ENCODE peak calls at places on chromosomes 12 and 14, in six cellular contexts. P is fibroblast of mammary gland, F is kidney glomerular epithelial cell, U is IMR-90, M is A549, Q is astrocyte. A is an unnamed sample.

GRCh38 chr12:116594325-116595038 is 35.3 kb downstream of the MAP1LC3B2 start:
- DNase-seq in M (no peak), F (no peak), Q (no peak), U (no peak), P (no peak), A (no peak)

GRCh38 chr12:103877934-103878510 is 37.0 kb upstream of the NT5DC3 start:
- DNase-seq in Q (peak), M (peak), U (peak), F (peak), P (peak), A (peak)

GRCh38 chr12:12715459-12716150 is 1.6 kb upstream of the CDKN1B start:
- DNase-seq in P (no peak), M (no peak), Q (peak), U (no peak), F (no peak), A (no peak)

GRCh38 chr14:80770114-80770917 is 171.2 kb downstream of the CEP128 start:
- DNase-seq in M (no peak), Q (no peak), P (peak), U (peak), F (no peak), A (peak)

GRCh38 chr14:55877942-55878341 is 240.3 kb upstream of the PELI2 start:
- DNase-seq in U (peak), M (no peak), F (no peak), Q (peak), P (peak), A (peak)

GRCh38 chr14:53055003-53055402 is 98.1 kb downstream of the DDHD1 start:
- DNase-seq in P (peak), Q (peak), U (peak), M (peak), F (peak), A (peak)

GRCh38 chr14:99540196-99541032 is 59.2 kb downstream of the CCNK start:
- DNase-seq in Q (no peak), P (no peak), M (no peak), U (no peak), F (no peak), A (no peak)

GRCh38 chr14:26709019-26709418 is 111.2 kb upstream of the NOVA1 start:
- DNase-seq in M (no peak), U (no peak), P (peak), F (peak), Q (peak), A (no peak)

GRCh38 chr12:131831635-131832041 is 3.4 kb downstream of the MMP17 start:
- DNase-seq in Q (peak), M (no peak), P (peak), F (no peak), U (peak), A (peak)

GRCh38 chr12:14612895-14613294 is 45.2 kb upstream of the PLBD1 start:
- DNase-seq in Q (no peak), P (no peak), M (no peak), F (no peak), U (no peak), A (no peak)

GRCh38 chr12:3743803-3744202 is 9.1 kb downstream of the CRACR2A start:
- DNase-seq in P (peak), F (no peak), U (no peak), Q (no peak), M (no peak), A (peak)

GRCh38 chr14:50397461-50398196 is 948 bp upstream of the CDKL1 start:
- DNase-seq in P (peak), U (no peak), Q (no peak), F (no peak), M (peak), A (peak)

GRCh38 chr12:107385518-107385917 is 292.2 kb upstream of the CRY1 start:
- DNase-seq in P (peak), M (no peak), U (no peak), Q (peak), F (no peak), A (no peak)

GRCh38 chr12:5267603-5268423 is 164.1 kb upstream of the NTF3 start:
- DNase-seq in P (no peak), F (no peak), U (peak), Q (peak), M (no peak), A (no peak)

GRCh38 chr12:44875417-44875953 is 630 bp downstream of the NELL2 start:
- DNase-seq in P (no peak), Q (no peak), M (no peak), F (no peak), U (no peak), A (no peak)

GRCh38 chr12:124750787-124751471 is 112.7 kb downstream of the SCARB1 start:
- DNase-seq in Q (no peak), F (no peak), U (no peak), M (no peak), P (no peak), A (no peak)

GRCh38 chr14:22542360-22542759 is 46.7 kb downstream of the DAD1 start:
- DNase-seq in P (no peak), U (no peak), F (no peak), M (no peak), Q (no peak), A (no peak)

GRCh38 chr12:29149691-29150382 is 759 bp downstream of the FAR2 start:
- DNase-seq in M (no peak), U (no peak), P (no peak), Q (no peak), F (no peak), A (no peak)

GRCh38 chr14:97329701-97330100 is 532.5 kb downstream of the VRK1 start:
- DNase-seq in P (no peak), F (no peak), Q (no peak), M (no peak), U (no peak), A (no peak)

GRCh38 chr14:34003691-34004090 is 52.8 kb upstream of the EGLN3 start:
- DNase-seq in M (no peak), P (peak), F (no peak), U (no peak), Q (no peak), A (no peak)

GRCh38 chr12:40054554-40055226 is 51.2 kb downstream of the SLC2A13 start:
- DNase-seq in Q (peak), P (peak), U (peak), M (peak), F (peak), A (peak)

GRCh38 chr12:104816845-104817503 is 141.1 kb downstream of the SLC41A2 start:
- DNase-seq in U (peak), P (peak), Q (no peak), M (no peak), F (no peak), A (no peak)

GRCh38 chr12:45727994-45728624 is 1.4 kb upstream of the ARID2 start:
- DNase-seq in M (no peak), P (no peak), F (peak), U (peak), Q (no peak), A (peak)

GRCh38 chr12:116385486-116386217 is 108.2 kb upstream of the MED13L start:
- DNase-seq in M (no peak), Q (no peak), P (no peak), U (no peak), F (no peak), A (no peak)

GRCh38 chr12:52415870-52416750 is 10.0 kb upstream of the KRT82 start:
- DNase-seq in Q (peak), M (no peak), U (peak), P (peak), F (no peak), A (peak)

GRCh38 chr12:110371408-110372055 is 32.0 kb downstream of the ANAPC7 start:
- DNase-seq in F (no peak), Q (no peak), P (no peak), U (no peak), M (no peak), A (no peak)

GRCh38 chr12:11497995-11498394 is 102.6 kb upstream of the PRB2 start:
- DNase-seq in P (no peak), Q (no peak), F (no peak), U (no peak), M (no peak), A (no peak)

GRCh38 chr12:101694297-101694848 is 3.1 kb upstream of the CHPT1 start:
- DNase-seq in F (no peak), M (no peak), P (peak), Q (no peak), U (peak), A (no peak)

GRCh38 chr12:5733136-5733755 is 211.8 kb downstream of the ANO2 start:
- DNase-seq in Q (peak), P (no peak), M (no peak), U (peak), F (no peak), A (no peak)

GRCh38 chr12:110600254-110600653 is 13.7 kb upstream of the TCTN1 start:
- DNase-seq in M (peak), F (peak), P (peak), U (peak), Q (peak), A (peak)

GRCh38 chr12:95204141-95204866 is 13.0 kb downstream of the FGD6 start:
- DNase-seq in P (peak), F (peak), M (peak), Q (peak), U (peak), A (no peak)

GRCh38 chr12:51357374-51358047 is 11.0 kb upstream of the CELA1 start:
- DNase-seq in P (no peak), M (no peak), U (no peak), Q (no peak), F (no peak), A (no peak)

GRCh38 chr12:131939007-131939406 is 9.9 kb downstream of the PUS1 start:
- DNase-seq in P (no peak), U (no peak), Q (no peak), M (no peak), F (no peak), A (no peak)

GRCh38 chr14:96227428-96227827 is 22.8 kb downstream of the BDKRB2 start:
- DNase-seq in F (no peak), U (no peak), M (no peak), Q (no peak), P (no peak), A (no peak)

GRCh38 chr14:22112004-22112403 is 438.4 kb upstream of the OR4E1 start:
- DNase-seq in P (peak), U (no peak), F (no peak), Q (no peak), M (no peak), A (no peak)